ENCODE peak calls at places on chromosome 18, in five cellular contexts. T is testis, F is AG20443, G is neural progenitor cell, X is substantia nigra. K is an unnamed sample.

GRCh38 chr18:49022311-49023280 is 71.8 kb upstream of the SMAD7 start:
- DNase-seq in T (no peak), F (no peak), G (no peak), X (no peak), K (peak)

GRCh38 chr18:79405019-79405780 is 9.5 kb downstream of the NFATC1 start:
- DNase-seq in T (no peak), F (no peak), G (no peak), X (no peak), K (no peak)

GRCh38 chr18:7202119-7202680 is 28.7 kb upstream of the LRRC30 start:
- DNase-seq in T (no peak), F (no peak), G (no peak), X (no peak), K (no peak)

GRCh38 chr18:5620284-5620683 is 76.5 kb upstream of the EPB41L3 start:
- DNase-seq in T (no peak), F (no peak), G (no peak), X (no peak), K (no peak)

GRCh38 chr18:3885209-3885792 is 435.3 kb downstream of the TGIF1 start:
- DNase-seq in T (no peak), F (no peak), G (peak), X (no peak), K (no peak)

GRCh38 chr18:4641969-4642368 is 186.9 kb upstream of the DLGAP1 start:
- DNase-seq in T (no peak), F (no peak), G (no peak), X (no peak), K (no peak)

GRCh38 chr18:57095884-57096283 is 51.0 kb upstream of the BOD1L2 start:
- DNase-seq in T (no peak), F (no peak), G (peak), X (no peak), K (no peak)

GRCh38 chr18:72041313-72042032 is 502.7 kb downstream of the CBLN2 start:
- DNase-seq in T (no peak), F (no peak), G (peak), X (no peak), K (no peak)

GRCh38 chr18:43539862-43540261 is 262.6 kb upstream of the SYT4 start:
- DNase-seq in T (no peak), F (peak), G (no peak), X (no peak), K (no peak)

GRCh38 chr18:46098616-46098933 is 479 bp upstream of the ATP5F1A start:
- DNase-seq in T (no peak), F (no peak), G (no peak), X (no peak), K (no peak)

GRCh38 chr18:9766076-9766481 is 58.0 kb downstream of the RAB31 start:
- DNase-seq in T (peak), F (no peak), G (no peak), X (no peak), K (no peak)

GRCh38 chr18:44813586-44813985 is 132.9 kb downstream of the SETBP1 start:
- DNase-seq in T (no peak), F (no peak), G (no peak), X (no peak), K (no peak)

GRCh38 chr18:42374961-42375360 is 419.9 kb downstream of the PIK3C3 start:
- DNase-seq in T (no peak), F (no peak), G (no peak), X (no peak), K (no peak)

GRCh38 chr18:6731197-6731596 is 1.7 kb downstream of the ARHGAP28 start:
- DNase-seq in T (no peak), F (peak), G (peak), X (no peak), K (no peak)

GRCh38 chr18:50006470-50007046 is 188.4 kb downstream of the MYO5B start:
- DNase-seq in T (no peak), F (no peak), G (no peak), X (no peak), K (no peak)

GRCh38 chr18:13872373-13872772 is 43.0 kb downstream of the MC2R start:
- DNase-seq in T (no peak), F (no peak), G (no peak), X (no peak), K (no peak)

GRCh38 chr18:12589419-12589818 is 68.5 kb downstream of the SPIRE1 start:
- DNase-seq in T (no peak), F (no peak), G (no peak), X (no peak), K (no peak)

GRCh38 chr18:8890957-8891464 is 185.7 kb downstream of the MTCL1 start:
- DNase-seq in T (no peak), F (peak), G (peak), X (no peak), K (no peak)

GRCh38 chr18:40678318-40678717 is 1276.7 kb upstream of the PIK3C3 start:
- DNase-seq in T (no peak), F (no peak), G (no peak), X (no peak), K (no peak)

GRCh38 chr18:155688-156087 is 2.7 kb upstream of the USP14 start:
- DNase-seq in T (no peak), F (no peak), G (no peak), X (no peak), K (no peak)

GRCh38 chr18:51537487-51537886 is 340.0 kb upstream of the MEX3C start:
- DNase-seq in T (peak), F (no peak), G (peak), X (peak), K (no peak)

GRCh38 chr18:76923485-76924085 is 101.2 kb downstream of the ZNF236 start:
- DNase-seq in T (peak), F (peak), G (peak), X (no peak), K (no peak)

GRCh38 chr18:6959110-6959509 is 158.5 kb downstream of the LAMA1 start:
- DNase-seq in T (no peak), F (no peak), G (no peak), X (no peak), K (no peak)

GRCh38 chr18:9914584-9915290 is 921 bp downstream of the VAPA start:
- DNase-seq in T (peak), F (peak), G (peak), X (no peak), K (peak)

GRCh38 chr18:32473325-32473724 is 2.6 kb upstream of the GAREM1 start:
- DNase-seq in T (no peak), F (no peak), G (no peak), X (no peak), K (no peak)

GRCh38 chr18:30265190-30265589 is 777.4 kb downstream of the DSC3 start:
- DNase-seq in T (no peak), F (no peak), G (no peak), X (no peak), K (no peak)

GRCh38 chr18:51255694-51256093 is 58.2 kb upstream of the MEX3C start:
- DNase-seq in T (no peak), F (no peak), G (no peak), X (no peak), K (no peak)

GRCh38 chr18:5488844-5489243 is 55.0 kb downstream of the EPB41L3 start:
- DNase-seq in T (peak), F (no peak), G (no peak), X (no peak), K (no peak)

GRCh38 chr18:31716362-31716761 is 32.0 kb upstream of the B4GALT6 start:
- DNase-seq in T (no peak), F (no peak), G (no peak), X (no peak), K (no peak)

GRCh38 chr18:8153887-8154583 is 455.2 kb upstream of the RAB12 start:
- DNase-seq in T (no peak), F (peak), G (no peak), X (no peak), K (no peak)

GRCh38 chr18:9135081-9135911 is 1.3 kb upstream of the ANKRD12 start:
- DNase-seq in T (no peak), F (no peak), G (no peak), X (no peak), K (no peak)

GRCh38 chr18:59874166-59874565 is 25.6 kb upstream of the PMAIP1 start:
- DNase-seq in T (no peak), F (peak), G (no peak), X (no peak), K (no peak)

GRCh38 chr18:6781846-6782245 is 52.3 kb downstream of the ARHGAP28 start:
- DNase-seq in T (no peak), F (peak), G (no peak), X (no peak), K (no peak)

K was measured in coronary artery.